ENCODE peak calls at places on chromosomes 3 and 15, in six cellular contexts. O, Y, X, G, A and I are unnamed samples.

GRCh38 chr3:15102256-15102655 is 3.3 kb upstream of the RBSN start:
- DNase-seq in O (no peak), Y (peak), X (no peak), G (no peak), A (peak), I (no peak)

GRCh38 chr3:189108032-189108431 is 63.7 kb upstream of the TPRG1 start:
- DNase-seq in O (no peak), Y (no peak), X (no peak), G (no peak), A (no peak), I (no peak)

GRCh38 chr15:49852756-49853155 is 231.9 kb downstream of the DTWD1 start:
- DNase-seq in O (no peak), Y (no peak), X (no peak), G (no peak), A (no peak), I (no peak)

GRCh38 chr15:36429707-36430106 is 149.7 kb upstream of the CDIN1 start:
- DNase-seq in O (no peak), Y (no peak), X (no peak), G (no peak), A (no peak), I (no peak)

GRCh38 chr3:124217542-124217941 is 225.6 kb upstream of the ROPN1 start:
- DNase-seq in O (peak), Y (peak), X (no peak), G (peak), A (peak), I (peak)

GRCh38 chr3:52399593-52399992 is 45.3 kb downstream of the SEMA3G start:
- DNase-seq in O (no peak), Y (peak), X (no peak), G (no peak), A (peak), I (no peak)

GRCh38 chr3:132211896-132212295 is 105.3 kb upstream of the ACP3 start:
- DNase-seq in O (no peak), Y (no peak), X (no peak), G (no peak), A (no peak), I (no peak)

GRCh38 chr15:71626596-71627088 is 183.7 kb upstream of the NR2E3 start:
- DNase-seq in O (no peak), Y (no peak), X (no peak), G (no peak), A (no peak), I (no peak)

GRCh38 chr15:62920569-62921502 is 121.7 kb upstream of the TPM1 start:
- DNase-seq in O (no peak), Y (no peak), X (no peak), G (no peak), A (no peak), I (no peak)

GRCh38 chr3:27724459-27725197 is 2.5 kb upstream of the EOMES start:
- DNase-seq in O (no peak), Y (no peak), X (no peak), G (no peak), A (no peak), I (no peak)

GRCh38 chr15:40911139-40911538 is 16.9 kb downstream of the VPS18 start:
- DNase-seq in O (peak), Y (no peak), X (no peak), G (no peak), A (no peak), I (no peak)

GRCh38 chr3:161171639-161172552 is 49.2 kb upstream of the NMD3 start:
- DNase-seq in O (no peak), Y (no peak), X (no peak), G (no peak), A (no peak), I (peak)

GRCh38 chr3:142033292-142033691 is 116.1 kb downstream of the TFDP2 start:
- DNase-seq in O (no peak), Y (no peak), X (no peak), G (no peak), A (no peak), I (no peak)

GRCh38 chr3:120497813-120498212 is 47.0 kb upstream of the FSTL1 start:
- DNase-seq in O (no peak), Y (no peak), X (no peak), G (no peak), A (no peak), I (no peak)

GRCh38 chr3:49397470-49397869 is 14.3 kb downstream of the RHOA start:
- DNase-seq in O (no peak), Y (peak), X (no peak), G (no peak), A (no peak), I (no peak)

GRCh38 chr3:39809181-39809994 is at the start of gene MYRIP:
- DNase-seq in O (peak), Y (peak), X (no peak), G (peak), A (peak), I (peak)

GRCh38 chr15:29688981-29689723 is 133.1 kb downstream of the TJP1 start:
- DNase-seq in O (no peak), Y (no peak), X (no peak), G (no peak), A (no peak), I (no peak)

GRCh38 chr15:70892912-70893560 is 410 bp downstream of the LRRC49 start:
- DNase-seq in O (no peak), Y (peak), X (no peak), G (peak), A (peak), I (peak)

GRCh38 chr15:74134387-74135027 is 4.1 kb downstream of the ISLR2 start:
- DNase-seq in O (peak), Y (peak), X (no peak), G (peak), A (peak), I (peak)

GRCh38 chr3:100086401-100086800 is 27.9 kb downstream of the FILIP1L start:
- DNase-seq in O (no peak), Y (no peak), X (no peak), G (no peak), A (no peak), I (no peak)

GRCh38 chr15:73034213-73034612 is 18.1 kb upstream of the NEO1 start:
- DNase-seq in O (no peak), Y (no peak), X (no peak), G (no peak), A (no peak), I (no peak)

GRCh38 chr15:66880380-66881155 is 178.5 kb downstream of the SMAD6 start:
- DNase-seq in O (no peak), Y (no peak), X (no peak), G (no peak), A (no peak), I (no peak)

GRCh38 chr3:58377168-58377567 is 44.5 kb downstream of the PXK start:
- DNase-seq in O (no peak), Y (no peak), X (no peak), G (no peak), A (no peak), I (no peak)